ENCODE peak calls at places on chromosomes 12 and 14, in four cellular contexts. G is breast epithelium, H is sigmoid colon, W is body of pancreas. S is an unnamed sample.
A peak's percentile ranks its signal among the peaks of the same experiment; 100 is the strongest.

GRCh38 chr14:72643317-72643801 is 250.5 kb downstream of the DPF3 start:
- DNase-seq in G (peak; percentile 21), H (no peak), W (no peak), S (no peak)

GRCh38 chr12:52674416-52674775 is 5.8 kb downstream of the KRT1 start:
- DNase-seq in G (no peak), H (no peak), W (no peak), S (no peak)

GRCh38 chr12:100995771-100996170 is 201.2 kb downstream of the ANO4 start:
- DNase-seq in G (no peak), H (no peak), W (no peak), S (no peak)

GRCh38 chr14:68820536-68820935 is 27.7 kb upstream of the ZFP36L1 start:
- DNase-seq in G (peak; percentile 9), H (no peak), W (no peak), S (no peak)

GRCh38 chr12:10718279-10718821 is 4.8 kb downstream of the YBX3 start:
- DNase-seq in G (no peak), H (no peak), W (no peak), S (no peak)

GRCh38 chr14:91089958-91090535 is 23.8 kb upstream of the DGLUCY start:
- DNase-seq in G (no peak), H (no peak), W (no peak), S (no peak)

GRCh38 chr14:100662850-100663527 is 63.7 kb upstream of the DLK1 start:
- DNase-seq in G (peak; percentile 46), H (peak; percentile 77), W (peak; percentile 77), S (no peak)

GRCh38 chr14:22556990-22557623 is 31.9 kb downstream of the DAD1 start:
- DNase-seq in G (peak; percentile 68), H (peak; percentile 90), W (peak; percentile 88), S (peak; percentile 89)

GRCh38 chr12:105445261-105446015 is 114.9 kb downstream of the C12orf75 start:
- DNase-seq in G (no peak), H (no peak), W (no peak), S (no peak)

GRCh38 chr12:45685680-45686079 is 43.8 kb upstream of the ARID2 start:
- DNase-seq in G (no peak), H (no peak), W (no peak), S (no peak)

GRCh38 chr14:79581912-79582576 is 629.3 kb downstream of the DIO2 start:
- DNase-seq in G (no peak), H (no peak), W (no peak), S (no peak)

GRCh38 chr14:76710093-76711010 is 50.9 kb upstream of the VASH1 start:
- DNase-seq in G (no peak), H (no peak), W (peak; percentile 34), S (no peak)

GRCh38 chr14:69693145-69693544 is 73.8 kb upstream of the SRSF5 start:
- DNase-seq in G (no peak), H (no peak), W (peak; percentile 56), S (no peak)

GRCh38 chr12:32146074-32146873 is 39.6 kb downstream of the BICD1 start:
- DNase-seq in G (no peak), H (no peak), W (no peak), S (no peak)
- TF ChIP-seq POLR2A in G (no peak), H (no peak), W (no peak), S (no peak)

GRCh38 chr14:102320671-102321455 is 1.3 kb downstream of the ZNF839 start:
- DNase-seq in G (no peak), H (peak; percentile 46), W (no peak), S (no peak)
- TF ChIP-seq POLR2A in G (no peak), H (no peak), W (no peak), S (no peak)

GRCh38 chr12:5525783-5526367 is 94.0 kb downstream of the NTF3 start:
- DNase-seq in G (no peak), H (no peak), W (no peak), S (no peak)
- TF ChIP-seq POLR2A in G (no peak), H (no peak), W (no peak), S (no peak)

DNA sequence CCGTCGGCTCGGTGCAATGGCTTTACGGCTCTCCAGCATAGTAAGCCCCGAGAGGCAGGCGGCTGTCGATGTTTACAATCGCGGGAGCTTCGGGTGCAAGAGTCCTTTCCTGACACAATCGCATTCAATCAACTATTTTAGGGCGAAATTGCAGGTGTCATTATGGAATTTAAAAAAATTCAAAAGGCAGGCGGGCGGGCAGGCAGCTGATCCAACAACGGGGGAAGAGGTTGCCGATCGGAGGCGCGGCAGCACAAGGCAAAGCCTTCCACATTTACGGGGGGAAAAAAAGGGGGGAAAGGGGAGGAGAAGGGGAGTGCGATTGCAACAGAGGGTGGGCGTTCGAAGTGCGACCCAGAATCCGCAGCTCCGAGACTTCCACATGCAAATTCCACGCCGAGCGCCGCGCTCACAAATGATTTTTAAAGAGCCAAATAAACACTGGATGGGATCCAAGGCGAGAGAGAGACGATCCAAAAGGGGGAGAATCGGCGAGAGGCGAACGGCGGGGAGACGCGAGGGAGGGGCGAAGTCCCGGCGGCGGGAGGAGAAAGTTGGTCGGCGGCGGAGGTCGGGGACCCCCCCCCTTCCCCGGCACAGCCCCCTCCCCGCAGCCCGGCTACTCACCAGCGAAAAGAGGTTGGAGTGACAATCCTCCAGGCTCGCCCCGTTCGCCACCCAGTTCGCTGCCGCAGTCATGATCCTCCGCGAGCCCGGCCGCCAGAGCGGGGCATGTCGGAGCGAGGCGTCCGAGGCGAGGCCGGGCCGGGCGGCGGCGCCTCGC is 868 bp downstream of the MED13L start:
- DNase-seq in G (peak; percentile 69), H (peak; percentile 84), W (peak; percentile 79), S (peak; percentile 90)
- TF ChIP-seq POLR2A in G (no peak), H (no peak), W (no peak), S (peak; percentile 54)

GRCh38 chr12:113983777-113984448 is 17.8 kb upstream of the RBM19 start:
- DNase-seq in G (no peak), H (no peak), W (no peak), S (no peak)

GRCh38 chr12:113980054-113980453 is 13.9 kb upstream of the RBM19 start:
- DNase-seq in G (no peak), H (no peak), W (no peak), S (no peak)

GRCh38 chr12:113978080-113978479 is 12.0 kb upstream of the RBM19 start:
- DNase-seq in G (no peak), H (no peak), W (no peak), S (no peak)

GRCh38 chr12:113981876-113982275 is 15.8 kb upstream of the RBM19 start:
- DNase-seq in G (no peak), H (no peak), W (no peak), S (no peak)

GRCh38 chr12:113980537-113981337 is 14.6 kb upstream of the RBM19 start:
- DNase-seq in G (no peak), H (no peak), W (peak; percentile 42), S (no peak)
- TF ChIP-seq POLR2A in G (no peak), H (no peak), W (no peak), S (no peak)

GRCh38 chr12:89709994-89710872 is 1.6 kb upstream of the ATP2B1 start:
- DNase-seq in G (peak; percentile 24), H (peak; percentile 86), W (peak; percentile 49), S (peak; percentile 87)

GRCh38 chr12:89707992-89708792 is 446 bp downstream of the ATP2B1 start:
- DNase-seq in G (peak; percentile 26), H (peak; percentile 79), W (peak; percentile 43), S (peak; percentile 82)

GRCh38 chr12:89709157-89709993 is 737 bp upstream of the ATP2B1 start:
- DNase-seq in G (peak; percentile 98), H (peak; percentile 100), W (peak; percentile 99), S (peak; percentile 100)

GRCh38 chr12:89707623-89707991 is 1.0 kb downstream of the ATP2B1 start:
- DNase-seq in G (no peak), H (no peak), W (peak; percentile 24), S (peak; percentile 80)

DNA sequence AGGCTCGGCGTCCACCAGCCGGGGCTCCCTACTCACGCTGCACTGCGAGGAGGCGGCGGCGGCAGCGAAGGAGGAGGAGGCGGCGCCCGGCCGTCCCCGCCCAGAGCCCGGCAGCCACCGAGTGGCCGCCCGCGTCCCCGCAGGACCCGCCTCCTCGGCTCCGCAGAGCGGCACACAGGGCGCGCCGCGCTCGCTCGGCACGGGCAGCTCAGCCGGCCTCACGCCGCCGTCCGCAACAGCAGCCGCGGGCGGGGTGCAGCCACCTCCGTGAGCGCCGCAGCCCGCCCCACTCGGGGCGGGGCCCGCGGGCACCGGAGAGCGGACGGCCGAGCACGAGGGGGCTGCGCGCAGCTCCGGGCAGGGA is at the start of gene ATP2B1:
- DNase-seq in G (peak; percentile 82), H (peak; percentile 94), W (peak; percentile 90), S (peak; percentile 90)
- TF ChIP-seq POLR2A in G (no peak), H (no peak), W (peak; percentile 97), S (peak; percentile 80)

GRCh38 chr14:102538598-102539543 is 29.3 kb upstream of the ANKRD9 start:
- DNase-seq in G (no peak), H (no peak), W (peak; percentile 35), S (no peak)
- TF ChIP-seq POLR2A in G (no peak), H (no peak), W (no peak), S (no peak)

DNA sequence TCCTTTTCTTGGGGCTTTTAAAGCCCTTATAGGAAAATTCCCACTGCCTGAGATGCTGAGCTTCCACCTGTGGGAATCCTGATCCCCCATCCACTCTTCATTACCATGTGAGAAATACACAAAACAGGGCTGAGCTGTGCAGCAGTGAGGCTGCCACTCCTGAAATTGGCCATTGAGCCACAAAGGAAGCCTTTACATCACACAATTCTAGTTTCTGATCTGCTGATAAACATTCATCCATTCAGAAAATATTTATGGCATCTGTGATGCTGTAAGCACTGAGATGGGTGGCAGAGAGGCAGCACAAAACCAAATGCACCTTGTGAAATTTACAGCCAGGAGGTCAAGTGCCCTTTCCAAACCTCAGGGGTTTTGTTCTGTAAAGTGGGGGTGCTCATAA is 26.2 kb upstream of the CMKLR1 start:
- DNase-seq in G (no peak), H (no peak), W (no peak), S (no peak)
- TF ChIP-seq POLR2A in G (no peak), H (no peak), W (no peak), S (no peak)